ENCODE peak calls at places on chromosome 20, in ten cellular contexts. W is nucleus accumbens; L is stimulated activated CD8-positive, alpha-beta memory T cell treated with anti-CD3 and anti-CD28 coated beads, Interleukin-7, amount 100 ng/mL, for 48 hours; N is glutamatergic neuron; M is cardiac fibroblast; D is iPS-NIHi11; A is neural progenitor cell; K is HT1080; G is T-helper 9 cell; B is CD8-positive, alpha-beta memory T cell. Y is an unnamed sample.

GRCh38 chr20:6868864-6869263 is 101.4 kb downstream of the BMP2 start:
- DNase-seq in D (no peak), M (no peak), N (no peak), W (no peak), K (no peak), A (no peak), L (no peak), G (no peak), B (no peak), Y (peak; percentile 72)

GRCh38 chr20:32203556-32204484 is 3.7 kb downstream of the PLAGL2 start:
- DNase-seq in M (peak; percentile 64), A (no peak), D (no peak), W (no peak), B (no peak), L (no peak), K (no peak), N (no peak), G (no peak), Y (no peak)

GRCh38 chr20:3408251-3408637 is 775 bp upstream of the DNAAF9 start:
- DNase-seq in A (no peak), M (no peak), G (no peak), B (no peak), N (no peak), D (no peak), K (no peak), W (no peak), L (no peak), Y (no peak)

GRCh38 chr20:60030471-60030870 is 72.2 kb downstream of the CDH26 start:
- DNase-seq in W (no peak), B (no peak), G (no peak), D (no peak), A (no peak), L (no peak), M (no peak), N (no peak), K (no peak), Y (no peak)

GRCh38 chr20:18314786-18315406 is 26.6 kb downstream of the ZNF133 start:
- DNase-seq in D (no peak), M (peak; percentile 77), N (no peak), K (peak; percentile 92), L (no peak), W (no peak), G (no peak), B (no peak), A (no peak), Y (no peak)

GRCh38 chr20:34296468-34296867 is 6.7 kb downstream of the AHCY start:
- DNase-seq in D (no peak), W (no peak), G (no peak), A (no peak), K (no peak), N (no peak), L (no peak), M (no peak), B (no peak), Y (no peak)

GRCh38 chr20:50286609-50287008 is 96.0 kb downstream of the CEBPB start:
- DNase-seq in G (no peak), B (no peak), M (peak; percentile 93), D (peak; percentile 86), N (no peak), L (no peak), W (no peak), A (no peak), K (no peak), Y (no peak)

GRCh38 chr20:17898548-17898994 is 70.0 kb downstream of the SNX5 start:
- DNase-seq in A (peak; percentile 77), D (peak; percentile 81), K (peak; percentile 53), M (peak; percentile 81), L (no peak), N (peak; percentile 64), G (peak; percentile 47), B (peak; percentile 45), W (peak; percentile 30), Y (peak; percentile 76)

GRCh38 chr20:50085481-50086365 is 27.2 kb downstream of the UBE2V1 start:
- DNase-seq in A (peak; percentile 85), N (peak; percentile 47), G (peak; percentile 8), L (no peak), B (no peak), D (peak; percentile 81), M (peak; percentile 75), W (peak; percentile 30), K (peak; percentile 45), Y (no peak)

GRCh38 chr20:9758752-9759151 is 80.1 kb downstream of the PAK5 start:
- DNase-seq in A (peak; percentile 7), B (no peak), M (no peak), G (no peak), D (no peak), N (no peak), K (no peak), W (no peak), L (no peak), Y (no peak)

GRCh38 chr20:47456952-47457724 is 44.5 kb upstream of the NCOA3 start:
- DNase-seq in A (no peak), K (peak; percentile 70), N (no peak), G (no peak), D (no peak), L (no peak), B (no peak), W (no peak), M (peak; percentile 89), Y (peak; percentile 34)

Y was measured in posterior cingulate gyrus.